ENCODE peak calls at places on chromosomes 11 and 22, in eight cellular contexts. D is PC-3; B is stimulated activated CD4-positive, alpha-beta T cell treated with anti-CD3 and anti-CD28 coated beads, Interleukin-4, amount 100 ng/mL, for 1 hour; P is fibroblast of the aortic adventitia; R is suprapubic skin; C is activated T-cell treated with anti-CD3 and anti-CD28 coated beads for 1 hour; S is NCI-H82; X is iPS-NIHi11. T is an unnamed sample.

GRCh38 chr22:24688294-24688693 is 85.3 kb downstream of the GGT1 start:
- DNase-seq in D (no peak), B (no peak), X (no peak), C (no peak), R (no peak), S (no peak), P (no peak), T (no peak)

GRCh38 chr11:111310088-111310487 is 11.7 kb downstream of the POU2AF3 start:
- DNase-seq in D (peak; percentile 44), S (peak; percentile 25), C (no peak), R (no peak), B (no peak), P (no peak), X (no peak), T (no peak)

GRCh38 chr11:5618807-5619206 is 6.0 kb upstream of the TRIM34 start:
- DNase-seq in P (peak; percentile 80), R (no peak), X (no peak), C (no peak), S (no peak), B (no peak), D (peak; percentile 88), T (peak; percentile 56)

GRCh38 chr11:119372260-119373058 is 9.0 kb downstream of the USP2 start:
- DNase-seq in C (no peak), D (no peak), R (peak; percentile 46), B (no peak), P (no peak), S (no peak), X (no peak), T (no peak)

GRCh38 chr11:117180661-117181585 is 2.4 kb downstream of the SIDT2 start:
- DNase-seq in D (peak; percentile 49), B (peak; percentile 53), C (peak; percentile 40), S (peak; percentile 74), X (peak; percentile 88), P (peak; percentile 80), R (peak; percentile 83), T (peak; percentile 60)

GRCh38 chr11:2787816-2788750 is 88.3 kb upstream of the KCNQ1OT1 start:
- DNase-seq in C (no peak), P (no peak), D (no peak), R (peak; percentile 34), X (no peak), S (no peak), B (no peak), T (no peak)

GRCh38 chr11:59616396-59616982 is 915 bp upstream of the OSBP start:
- DNase-seq in S (no peak), C (no peak), P (no peak), D (no peak), R (no peak), B (peak; percentile 93), X (no peak), T (no peak)

GRCh38 chr11:72864692-72865655 is 50.8 kb downstream of the ATG16L2 start:
- DNase-seq in C (no peak), D (peak; percentile 17), R (no peak), P (peak; percentile 84), B (no peak), S (no peak), X (no peak), T (peak; percentile 47)

GRCh38 chr22:36384766-36385400 is 2.9 kb downstream of the MYH9 start:
- DNase-seq in B (peak; percentile 46), P (peak; percentile 55), C (peak; percentile 32), S (no peak), X (peak; percentile 68), D (no peak), R (no peak), T (peak; percentile 25)

GRCh38 chr11:80778432-80778831 is 1337.6 kb upstream of the TENM4 start:
- DNase-seq in X (no peak), S (no peak), B (no peak), R (no peak), P (no peak), C (no peak), D (no peak), T (no peak)

GRCh38 chr11:17607572-17608570 is 60.8 kb downstream of the OTOG start:
- DNase-seq in R (no peak), X (no peak), S (no peak), C (no peak), B (no peak), D (no peak), P (no peak), T (no peak)

GRCh38 chr22:39215430-39216142 is 29.2 kb downstream of the PDGFB start:
- DNase-seq in B (no peak), C (no peak), S (peak; percentile 39), X (peak; percentile 72), D (no peak), P (no peak), R (peak; percentile 39), T (no peak)

GRCh38 chr22:28002863-28003565 is 84.0 kb upstream of the PITPNB start:
- DNase-seq in P (no peak), D (no peak), C (no peak), R (no peak), B (no peak), X (no peak), S (no peak), T (no peak)

GRCh38 chr11:73325036-73325981 is 17.2 kb downstream of the ARHGEF17 start:
- DNase-seq in B (no peak), C (no peak), D (no peak), S (peak; percentile 65), X (no peak), R (no peak), P (peak; percentile 35), T (peak; percentile 65)

GRCh38 chr11:75346296-75346695 is 5.2 kb downstream of the ARRB1 start:
- DNase-seq in S (no peak), P (no peak), D (no peak), X (no peak), C (no peak), R (no peak), B (no peak), T (no peak)

GRCh38 chr11:36591433-36591832 is 2.9 kb upstream of the IFTAP start:
- DNase-seq in B (no peak), S (no peak), C (no peak), X (no peak), R (no peak), D (no peak), P (no peak), T (no peak)

GRCh38 chr11:68255526-68255925 is 16.2 kb downstream of the C11orf24 start:
- DNase-seq in R (no peak), S (no peak), X (no peak), C (no peak), B (no peak), D (no peak), P (peak; percentile 29), T (no peak)

GRCh38 chr22:25172153-25172552 is 27.5 kb upstream of the CRYBB3 start:
- DNase-seq in S (no peak), X (no peak), C (peak; percentile 14), D (peak; percentile 34), P (no peak), B (peak; percentile 25), R (no peak), T (no peak)

GRCh38 chr22:37560682-37561208 is 465 bp downstream of the CDC42EP1 start:
- DNase-seq in X (peak; percentile 50), P (peak; percentile 45), D (peak; percentile 27), C (no peak), S (no peak), R (peak; percentile 79), B (no peak), T (peak; percentile 59)

GRCh38 chr11:116454020-116454645 is 318.7 kb downstream of the BUD13 start:
- DNase-seq in B (no peak), X (peak; percentile 66), D (peak; percentile 52), S (peak; percentile 73), C (no peak), R (no peak), P (peak; percentile 63), T (no peak)

GRCh38 chr22:30826670-30827355 is 132.1 kb downstream of the OSBP2 start:
- DNase-seq in B (no peak), S (no peak), X (no peak), R (no peak), P (no peak), C (no peak), D (no peak), T (no peak)

GRCh38 chr22:50267591-50268390 is 2.4 kb downstream of the MAPK11 start:
- DNase-seq in R (no peak), P (peak; percentile 43), B (peak; percentile 64), D (no peak), X (peak; percentile 88), C (peak; percentile 42), S (no peak), T (peak; percentile 92)

GRCh38 chr11:15625691-15626090 is 511.0 kb downstream of the INSC start:
- DNase-seq in R (no peak), B (no peak), S (no peak), C (no peak), X (no peak), D (no peak), P (no peak), T (no peak)

GRCh38 chr11:130706572-130706971 is 209.7 kb downstream of the SNX19 start:
- DNase-seq in P (peak; percentile 42), D (no peak), R (no peak), B (no peak), X (no peak), S (no peak), C (no peak), T (peak; percentile 91)

GRCh38 chr11:128157423-128158298 is 429.7 kb downstream of the ETS1 start:
- DNase-seq in D (peak; percentile 93), R (no peak), S (peak; percentile 84), X (peak; percentile 58), P (peak; percentile 89), C (peak; percentile 55), B (peak; percentile 33), T (peak; percentile 77)

GRCh38 chr11:47565340-47566165 is at the start of gene PTPMT1:
- DNase-seq in R (peak; percentile 85), S (peak; percentile 74), X (peak; percentile 87), D (peak; percentile 72), B (peak; percentile 71), P (peak; percentile 46), C (peak; percentile 49), T (peak; percentile 86)

GRCh38 chr11:16782226-16782919 is 43.9 kb downstream of the C11orf58 start:
- DNase-seq in S (no peak), C (no peak), D (peak; percentile 54), B (no peak), R (no peak), P (no peak), X (no peak), T (no peak)

GRCh38 chr11:3170756-3171670 is 5.9 kb upstream of the OSBPL5 start:
- DNase-seq in R (peak; percentile 58), B (no peak), C (no peak), P (no peak), D (no peak), S (no peak), X (no peak), T (no peak)

GRCh38 chr22:47259990-47260389 is 497.5 kb downstream of the TBC1D22A start:
- DNase-seq in X (no peak), R (no peak), B (no peak), C (no peak), P (peak; percentile 11), S (peak; percentile 6), D (peak; percentile 10), T (no peak)

GRCh38 chr11:7089328-7090251 is 792 bp downstream of the RBMXL2 start:
- DNase-seq in C (no peak), R (no peak), S (no peak), D (no peak), P (no peak), B (no peak), X (no peak), T (no peak)

GRCh38 chr11:14773755-14774154 is 118.3 kb downstream of the CYP2R1 start:
- DNase-seq in X (peak; percentile 54), D (no peak), B (no peak), S (no peak), P (peak; percentile 13), C (no peak), R (no peak), T (no peak)

GRCh38 chr11:68136866-68137265 is 15.7 kb upstream of the CHKA start:
- DNase-seq in R (no peak), B (no peak), D (no peak), C (no peak), X (no peak), P (no peak), S (no peak), T (no peak)

GRCh38 chr22:36252754-36253522 is at the start of gene APOL1:
- DNase-seq in X (no peak), D (no peak), C (no peak), R (no peak), B (peak; percentile 54), P (peak; percentile 74), S (no peak), T (peak; percentile 62)

GRCh38 chr11:57315491-57315890 is 9.3 kb downstream of the TNKS1BP1 start:
- DNase-seq in S (no peak), X (peak; percentile 53), P (no peak), D (no peak), R (no peak), B (no peak), C (no peak), T (no peak)

T was measured in AG08395.